ENCODE peak calls at places on chromosomes 11 and 22, in seven cellular contexts. F is CD4-positive, CD25-positive, alpha-beta regulatory T cell; H is neuronal stem cell; L is adipocyte; J is heart right ventricle; G is transverse colon; S is CD8-positive, alpha-beta memory T cell. O is an unnamed sample. For H3K4me1, the result is how much of the 10 kb centered on the place peaks cover.

GRCh38 chr11:10777393-10777793 is 26.3 kb downstream of the CTR9 start:
- DNase-seq in S (no peak), G (no peak), F (no peak), J (no peak), H (no peak), L (no peak), O (no peak)

GRCh38 chr11:27076121-27076589 is 35.5 kb downstream of the BBOX1 start:
- DNase-seq in H (no peak), J (no peak), F (no peak), L (no peak), G (no peak), S (no peak), O (no peak)

GRCh38 chr22:32699686-32700085 is 101.8 kb upstream of the TIMP3 start:
- DNase-seq in H (no peak), F (no peak), G (no peak), S (no peak), L (no peak), J (no peak), O (no peak)

GRCh38 chr22:24796860-24797259 is 9.2 kb upstream of the SGSM1 start:
- DNase-seq in G (no peak), S (no peak), J (no peak), H (no peak), F (no peak), L (no peak), O (no peak)

GRCh38 chr11:88420165-88420781 is 82.7 kb upstream of the CTSC start:
- DNase-seq in G (no peak), L (no peak), F (no peak), J (peak), H (no peak), S (no peak), O (no peak)

GRCh38 chr11:119722281-119722794 is 6.7 kb downstream of the NECTIN1 start:
- DNase-seq in H (no peak), F (no peak), G (peak), L (no peak), J (no peak), S (no peak), O (no peak)

GRCh38 chr22:49112661-49113626 is 714.7 kb downstream of the BRD1 start:
- DNase-seq in L (no peak), J (no peak), F (no peak), S (no peak), G (no peak), H (no peak), O (no peak)

GRCh38 chr22:46432164-46433068 is 96.9 kb downstream of the TRMU start:
- DNase-seq in H (no peak), F (peak), L (no peak), J (no peak), S (peak), G (peak), O (no peak)

GRCh38 chr11:116891746-116892145 is 54.3 kb upstream of the APOA1 start:
- DNase-seq in S (no peak), F (no peak), G (no peak), L (no peak), H (no peak), J (no peak), O (no peak)

GRCh38 chr11:110355011-110355744 is 58.8 kb upstream of the RDX start:
- DNase-seq in J (no peak), G (no peak), L (no peak), H (no peak), S (no peak), F (no peak), O (peak)

GRCh38 chr11:62850911-62851806 is 11.8 kb upstream of the WDR74 start:
- DNase-seq in F (peak), S (no peak), H (no peak), J (no peak), G (no peak), L (no peak), O (peak)

GRCh38 chr11:128021304-128022006 is 565.9 kb downstream of the ETS1 start:
- DNase-seq in J (no peak), H (peak), G (no peak), L (peak), F (no peak), S (no peak), O (no peak)

GRCh38 chr11:57349491-57350274 is 11.5 kb downstream of the P2RX3 start:
- DNase-seq in L (peak), G (peak), F (peak), J (peak), S (peak), H (peak), O (peak)

GRCh38 chr22:46802608-46803027 is 40.2 kb downstream of the TBC1D22A start:
- DNase-seq in L (no peak), J (no peak), F (no peak), G (no peak), H (no peak), S (no peak), O (no peak)

GRCh38 chr11:130650456-130651068 is 202.1 kb downstream of the ADAMTS15 start:
- DNase-seq in F (no peak), S (no peak), L (no peak), J (no peak), G (no peak), H (no peak), O (no peak)

GRCh38 chr11:65077466-65077865 is 6.4 kb downstream of the CDCA5 start:
- DNase-seq in H (no peak), S (no peak), F (no peak), G (no peak), L (no peak), J (no peak), O (no peak)

GRCh38 chr11:79708319-79708928 is 267.6 kb upstream of the TENM4 start:
- DNase-seq in F (no peak), J (peak), S (no peak), L (peak), H (peak), G (peak), O (peak)

GRCh38 chr11:57571631-57572030 is 4.2 kb upstream of the UBE2L6 start:
- DNase-seq in L (no peak), H (no peak), S (no peak), G (no peak), F (no peak), J (no peak), O (no peak)

GRCh38 chr22:20169253-20169822 is 18.5 kb upstream of the CCDC188 start:
- DNase-seq in J (no peak), G (no peak), H (no peak), S (no peak), F (no peak), L (no peak), O (no peak)

GRCh38 chr22:20165913-20166312 is 15.1 kb upstream of the CCDC188 start:
- DNase-seq in F (no peak), J (no peak), G (no peak), S (no peak), H (no peak), L (no peak), O (no peak)

GRCh38 chr22:20165421-20165820 is 14.6 kb upstream of the CCDC188 start:
- DNase-seq in H (no peak), S (no peak), F (no peak), J (no peak), L (no peak), G (no peak), O (no peak)

GRCh38 chr22:20166703-20167102 is 15.8 kb upstream of the CCDC188 start:
- DNase-seq in H (no peak), L (no peak), F (no peak), S (no peak), J (no peak), G (no peak), O (no peak)

DNA sequence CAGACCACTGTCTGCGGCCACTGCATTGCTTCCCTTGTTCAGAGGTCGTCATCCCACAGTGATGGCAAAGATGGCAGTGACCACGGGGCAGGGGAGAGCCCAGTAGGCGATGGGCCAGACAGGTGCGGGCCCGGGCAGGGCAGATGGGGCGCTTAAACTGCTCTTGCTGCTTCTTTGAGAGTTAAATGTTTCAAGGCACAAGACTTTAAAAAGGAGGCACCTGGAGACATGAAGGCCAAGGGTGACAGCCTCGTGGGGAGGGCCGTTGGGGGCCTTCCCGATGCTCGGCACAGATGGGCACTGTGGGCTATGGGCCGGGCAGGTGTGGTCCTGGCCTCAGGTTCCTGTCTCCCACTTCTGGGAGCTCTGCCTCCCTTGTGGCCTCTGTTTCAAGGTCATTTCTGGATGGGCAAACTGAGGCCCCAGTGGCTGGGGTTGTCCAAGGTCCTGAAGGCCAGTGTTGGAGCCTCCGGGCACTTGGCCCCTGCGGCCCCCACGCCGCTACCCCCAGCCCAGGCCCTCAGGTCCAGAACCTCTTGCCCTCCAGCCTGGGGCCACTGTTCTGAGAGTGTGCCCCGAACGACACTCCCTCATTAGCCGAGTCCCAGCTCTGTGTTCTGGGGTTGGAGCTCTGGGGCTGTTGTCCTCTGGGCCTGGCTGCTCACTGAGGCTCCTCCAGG is 16.9 kb upstream of the CCDC188 start:
- DNase-seq in L (no peak), H (no peak), F (no peak), G (no peak), J (no peak), S (no peak), O (no peak)
- H3K4me1 ChIP-seq in L (under half), H (under half), F (under half), G (under half), J (under half), S (under half), O (under half)

GRCh38 chr11:76657824-76658170 is 12.8 kb downstream of the LRRC32 start:
- DNase-seq in F (no peak), H (no peak), L (no peak), J (no peak), S (no peak), G (no peak), O (no peak)
- H3K4me1 ChIP-seq in F (under half), H (under half), L (half or more), J (half or more), S (under half), G (under half), O (under half)

GRCh38 chr11:129277216-129277838 is 85.2 kb upstream of the ARHGAP32 start:
- DNase-seq in G (no peak), J (no peak), L (peak), S (no peak), H (no peak), F (no peak), O (no peak)
- H3K4me1 ChIP-seq in G (half or more), J (under half), L (under half), S (under half), H (under half), F (under half), O (under half)

DNA sequence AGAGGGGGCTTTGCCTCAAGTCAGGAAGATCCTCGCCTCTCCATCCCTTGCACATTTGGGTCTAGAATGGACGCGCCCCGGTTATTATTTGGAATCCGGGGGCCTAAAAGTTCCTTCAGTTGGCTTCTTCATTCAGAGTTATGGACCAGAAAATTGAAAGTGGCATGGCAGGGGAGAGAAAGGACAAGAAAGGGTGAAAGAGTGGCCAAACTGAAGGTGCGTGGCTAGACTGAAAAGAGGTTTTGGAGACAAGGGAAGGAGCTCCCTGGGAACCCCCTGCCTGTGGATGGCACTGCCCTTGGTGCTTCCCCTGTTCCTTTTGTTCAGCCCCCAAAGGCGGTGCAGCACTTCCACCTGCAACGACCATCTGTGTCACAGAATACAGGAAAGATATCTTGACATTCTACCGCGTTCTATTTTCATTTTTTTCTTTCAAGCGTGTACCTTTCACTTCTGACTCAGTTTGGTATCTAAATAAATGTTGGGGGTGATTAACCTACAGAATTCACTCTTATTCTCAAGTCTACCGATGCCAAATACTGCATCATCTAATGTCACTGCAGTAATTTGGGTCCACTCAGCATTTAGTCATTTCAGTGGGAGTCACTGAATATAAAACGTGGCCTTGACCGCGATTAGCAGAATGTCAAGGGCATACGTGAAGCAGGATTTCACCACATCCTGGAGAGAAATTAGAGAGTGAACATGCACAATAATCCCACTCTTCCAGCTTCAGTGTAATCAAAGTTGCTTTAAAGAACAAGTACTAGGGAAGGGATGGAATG is 88.1 kb upstream of the ARHGAP32 start:
- DNase-seq in G (peak), H (no peak), F (no peak), J (no peak), S (peak), L (no peak), O (no peak)
- H3K4me1 ChIP-seq in G (half or more), H (under half), F (under half), J (under half), S (under half), L (under half), O (under half)

DNA sequence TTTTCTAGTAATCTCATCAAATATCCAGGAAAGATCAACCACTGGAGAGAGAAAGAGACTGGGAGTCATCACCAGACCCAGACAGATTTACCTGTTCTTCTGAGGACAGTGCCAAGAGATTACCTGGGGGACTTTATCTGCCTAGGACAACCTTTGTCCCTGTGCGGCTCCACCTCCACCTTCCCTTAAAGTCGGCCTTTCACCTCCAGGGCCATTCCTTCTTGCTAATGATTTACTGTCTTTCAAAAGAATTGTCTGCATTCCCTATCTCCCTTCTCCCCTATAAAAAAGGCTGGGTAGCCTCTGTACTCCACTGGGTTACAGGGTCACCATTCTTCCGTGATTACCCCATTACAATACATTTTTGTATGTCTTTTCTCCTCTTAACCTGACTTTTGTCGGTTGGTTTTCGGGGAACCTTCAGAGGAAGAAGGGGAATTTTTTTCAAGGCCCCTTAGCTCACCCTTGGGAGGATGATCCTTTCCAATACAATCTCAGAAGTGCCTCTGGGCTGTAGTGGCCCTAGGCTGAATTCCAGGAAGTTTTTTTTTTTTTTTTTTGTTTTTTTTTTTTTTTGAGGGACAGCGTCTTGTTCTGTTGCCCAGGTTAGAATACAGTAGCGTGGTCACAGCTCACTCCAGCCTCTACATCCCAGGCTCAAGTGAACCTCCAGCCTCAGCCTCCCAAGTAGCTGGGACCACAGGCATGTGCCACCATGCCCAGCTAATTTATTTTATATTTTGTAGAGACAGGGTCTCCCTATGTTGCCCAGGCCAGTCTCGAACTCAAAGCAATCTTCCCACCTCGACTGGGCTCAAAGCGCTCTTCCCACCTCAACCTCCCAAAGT is 1.5 kb upstream of the HMOX1 start:
- DNase-seq in J (no peak), F (no peak), G (peak), H (no peak), L (no peak), S (no peak), O (no peak)
- H3K4me1 ChIP-seq in J (under half), F (under half), G (half or more), H (under half), L (half or more), S (under half), O (under half)

GRCh38 chr11:68893282-68893681 is 10.3 kb downstream of the MRPL21 start:
- DNase-seq in L (no peak), G (no peak), J (no peak), F (no peak), H (no peak), S (no peak), O (no peak)
- H3K4me1 ChIP-seq in L (under half), G (under half), J (under half), F (under half), H (under half), S (under half), O (under half)

DNA sequence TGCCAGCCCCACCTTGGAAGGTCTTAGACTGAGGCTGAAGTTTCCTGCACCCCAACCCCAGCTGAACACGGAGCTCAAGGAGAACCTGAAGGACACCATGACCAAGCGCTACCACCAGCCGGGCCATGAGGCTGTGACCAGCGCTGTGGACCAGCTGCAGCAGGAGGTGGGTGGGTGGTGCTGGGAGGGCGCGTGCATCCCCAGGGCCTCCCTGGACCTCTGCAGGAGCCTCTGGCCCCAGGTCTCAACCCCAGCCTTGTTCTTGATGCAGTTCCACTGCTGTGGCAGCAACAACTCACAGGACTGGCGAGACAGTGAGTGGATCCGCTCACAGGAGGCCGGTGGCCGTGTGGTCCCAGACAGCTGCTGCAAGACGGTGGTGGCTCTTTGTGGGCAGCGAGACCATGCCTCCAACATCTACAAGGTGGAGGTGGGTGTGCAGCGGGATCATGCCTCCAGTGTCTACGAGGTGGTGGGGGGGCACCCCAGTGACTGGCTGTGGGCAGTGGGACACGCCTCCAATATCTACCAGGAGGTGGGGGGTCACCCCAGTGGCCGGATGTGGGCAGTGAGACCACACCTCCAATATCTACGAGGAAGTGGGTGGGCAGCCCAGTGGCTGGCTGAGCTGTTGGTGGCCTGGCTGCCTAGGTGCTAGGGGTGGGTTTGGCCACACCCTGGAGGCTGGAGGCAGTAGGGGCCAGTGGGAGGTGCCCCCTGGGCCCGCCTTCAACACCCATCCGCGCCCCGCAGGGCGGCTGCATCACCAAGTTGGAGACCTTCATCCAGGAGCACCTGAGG is 4.6 kb downstream of the CD151 start:
- DNase-seq in S (no peak), G (no peak), J (no peak), F (no peak), L (no peak), H (no peak), O (no peak)
- H3K4me1 ChIP-seq in S (under half), G (half or more), J (half or more), F (under half), L (under half), H (under half), O (under half)

DNA sequence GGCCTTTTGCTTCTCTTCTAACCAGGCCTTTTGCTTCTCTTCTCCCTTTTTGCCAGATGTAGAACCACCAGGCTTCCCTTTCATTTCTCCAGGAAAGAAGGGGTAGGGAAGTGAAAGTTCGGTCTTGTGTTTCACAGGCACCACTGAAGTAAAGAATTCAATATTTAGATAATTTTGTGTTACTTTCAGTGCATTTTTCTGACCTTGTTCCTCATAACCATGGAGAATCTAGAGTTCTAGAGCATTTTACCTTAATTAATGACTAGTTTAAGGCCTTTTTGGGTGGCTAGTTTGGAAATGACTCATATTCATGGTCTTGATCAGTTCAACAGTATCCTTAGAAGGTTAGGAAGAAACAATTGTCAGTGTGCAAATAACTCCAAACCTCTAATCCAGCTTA is 22.7 kb downstream of the GRAMD1B start:
- DNase-seq in H (no peak), J (no peak), S (no peak), F (no peak), L (no peak), G (no peak), O (no peak)
- H3K4me1 ChIP-seq in H (under half), J (under half), S (under half), F (under half), L (under half), G (under half), O (half or more)

DNA sequence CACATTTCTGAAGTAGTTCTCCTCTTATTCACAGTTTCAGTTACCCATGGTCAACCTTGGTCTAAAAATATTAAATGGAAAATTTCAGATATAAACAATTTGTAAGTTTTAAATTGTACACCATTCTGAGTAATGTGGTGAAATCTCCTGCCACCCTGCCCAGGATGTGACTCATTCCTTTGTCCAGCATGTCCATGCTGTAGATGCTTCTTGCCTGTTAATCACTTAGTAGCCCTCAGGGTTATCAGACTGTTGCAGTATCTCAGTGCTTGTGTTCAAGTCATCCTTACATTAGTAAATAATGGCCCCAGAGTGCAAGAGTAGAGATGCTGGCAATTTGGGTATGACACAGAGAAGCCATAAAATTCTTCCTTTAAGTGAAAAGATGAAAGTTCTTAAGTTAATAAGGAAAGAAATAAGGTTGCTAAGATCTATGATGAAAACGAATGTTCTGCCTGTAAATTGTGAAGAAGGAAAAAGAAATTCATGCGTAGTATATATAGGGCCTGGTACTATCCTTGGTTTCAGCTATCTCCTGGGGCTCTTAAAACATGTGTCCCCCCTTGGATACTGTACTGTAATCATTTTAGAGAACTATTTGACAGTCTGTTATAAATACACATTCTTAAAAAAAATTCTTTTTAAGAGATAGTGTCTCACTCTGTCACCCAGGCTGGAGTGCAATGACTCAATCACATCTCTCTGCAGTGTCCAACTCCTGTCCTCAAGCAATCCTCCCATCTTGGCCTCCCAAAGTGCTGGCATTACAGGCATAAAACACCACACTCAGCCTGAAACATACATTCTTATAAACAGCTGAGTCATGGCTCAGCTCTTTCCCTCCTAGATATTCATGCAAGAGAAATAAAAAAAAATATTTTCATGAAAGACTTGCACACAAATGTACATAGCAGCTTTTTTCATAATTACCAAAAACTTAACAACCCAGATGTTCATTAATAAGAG is 31.3 kb downstream of the MTNR1B start:
- DNase-seq in S (no peak), G (no peak), L (peak), J (no peak), F (no peak), H (no peak), O (peak)
- H3K4me1 ChIP-seq in S (under half), G (under half), L (under half), J (under half), F (under half), H (under half), O (under half)

O was measured in SJCRH30.